ENCODE peak calls at places on chromosomes 1 and 21, in seven cellular contexts. Q is NCI-H1694 treated with DMSO at 0.1 percent for 48 hours; O is Daoy; W is activated CD4-positive, alpha-beta memory T cell treated with anti-CD3 and anti-CD28 coated beads for 36 hours; X is GM04504; R is stimulated activated CD8-positive, alpha-beta memory T cell treated with anti-CD3 and anti-CD28 coated beads, Interleukin-2, amount 100 ng/mL, for 48 hours; I is GM23248. K is an unnamed sample.

GRCh38 chr1:109399326-109399957 is 1.7 kb upstream of the SORT1 start:
- DNase-seq in O (peak), I (peak), W (no peak), Q (peak), X (peak), R (no peak), K (no peak)

GRCh38 chr1:12121212-12122000 is 45.4 kb upstream of the TNFRSF1B start:
- DNase-seq in X (peak), O (no peak), I (peak), Q (no peak), R (no peak), W (no peak), K (no peak)

GRCh38 chr1:222768592-222768991 is 31.6 kb downstream of the FAM177B start:
- DNase-seq in I (no peak), R (no peak), O (no peak), X (no peak), W (no peak), Q (no peak), K (no peak)

GRCh38 chr1:81689531-81689941 is 111.2 kb upstream of the ADGRL2 start:
- DNase-seq in Q (no peak), W (no peak), X (peak), I (peak), O (peak), R (no peak), K (no peak)

GRCh38 chr1:233675893-233676292 is 62.0 kb downstream of the KCNK1 start:
- DNase-seq in I (no peak), W (no peak), R (no peak), O (no peak), X (no peak), Q (no peak), K (no peak)

GRCh38 chr1:205505791-205506190 is 1.3 kb downstream of the CDK18 start:
- DNase-seq in I (peak), W (no peak), O (peak), R (no peak), Q (no peak), X (no peak), K (no peak)

GRCh38 chr1:199776768-199777497 is 250.6 kb upstream of the NR5A2 start:
- DNase-seq in W (no peak), O (no peak), X (no peak), I (no peak), Q (no peak), R (no peak), K (no peak)

GRCh38 chr1:203322480-203323179 is 17.3 kb downstream of the BTG2 start:
- DNase-seq in R (no peak), X (no peak), O (no peak), W (no peak), I (no peak), Q (no peak), K (no peak)

GRCh38 chr1:151147132-151147503 is 687 bp upstream of the SEMA6C start:
- DNase-seq in I (peak), R (no peak), Q (no peak), X (no peak), W (no peak), O (no peak), K (no peak)

GRCh38 chr1:172638885-172639831 is 19.7 kb upstream of the FASLG start:
- DNase-seq in X (no peak), O (peak), W (peak), I (peak), R (peak), Q (no peak), K (peak)

GRCh38 chr1:1826356-1827088 is 48.3 kb upstream of the NADK start:
- DNase-seq in I (peak), Q (no peak), R (no peak), W (no peak), O (no peak), X (no peak), K (no peak)

GRCh38 chr1:171984262-171984661 is 143.0 kb downstream of the DNM3 start:
- DNase-seq in I (peak), W (no peak), Q (no peak), R (no peak), X (no peak), O (no peak), K (peak)

GRCh38 chr1:154221815-154222081 is 993 bp downstream of the UBAP2L start:
- DNase-seq in O (peak), Q (no peak), X (no peak), I (peak), W (no peak), R (no peak), K (no peak)

GRCh38 chr1:237186733-237187132 is 144.7 kb downstream of the RYR2 start:
- DNase-seq in R (no peak), O (no peak), Q (no peak), W (no peak), X (no peak), I (no peak), K (no peak)

GRCh38 chr21:21163904-21164303 is 165.7 kb downstream of the NCAM2 start:
- DNase-seq in Q (peak), I (peak), X (peak), R (no peak), O (peak), W (peak), K (peak)

GRCh38 chr1:220673921-220674320 is 16.2 kb upstream of the C1orf115 start:
- DNase-seq in X (no peak), W (no peak), Q (no peak), R (no peak), O (no peak), I (no peak), K (no peak)

GRCh38 chr1:12371053-12371452 is 141.2 kb downstream of the VPS13D start:
- DNase-seq in R (no peak), Q (no peak), O (no peak), I (no peak), W (no peak), X (no peak), K (no peak)

GRCh38 chr1:227870375-227870774 is 54.9 kb downstream of the PRSS38 start:
- DNase-seq in Q (no peak), O (no peak), I (no peak), W (no peak), R (no peak), X (no peak), K (no peak)

GRCh38 chr1:77762072-77762476 is 2.4 kb upstream of the USP33 start:
- DNase-seq in I (peak), W (no peak), Q (no peak), O (peak), R (no peak), X (no peak), K (no peak)

GRCh38 chr1:61973100-61973837 is 221.4 kb upstream of the L1TD1 start:
- DNase-seq in R (no peak), W (no peak), O (no peak), Q (no peak), X (no peak), I (peak), K (no peak)

GRCh38 chr1:54069792-54070548 is 16.6 kb downstream of the TCEANC2 start:
- DNase-seq in R (no peak), W (no peak), X (peak), O (peak), I (peak), Q (peak), K (no peak)

GRCh38 chr1:61504840-61505239 is 220.1 kb downstream of the TM2D1 start:
- DNase-seq in R (no peak), O (peak), X (no peak), Q (no peak), W (no peak), I (peak), K (no peak)

GRCh38 chr1:38925381-38925780 is 16.2 kb downstream of the RHBDL2 start:
- DNase-seq in Q (no peak), I (no peak), W (no peak), O (no peak), R (no peak), X (no peak), K (no peak)

GRCh38 chr1:167629681-167630567 is at the start of gene RCSD1:
- DNase-seq in X (no peak), W (peak), O (peak), I (peak), Q (no peak), R (peak), K (no peak)

GRCh38 chr1:115539736-115540135 is 102.0 kb upstream of the VANGL1 start:
- DNase-seq in R (no peak), I (peak), X (no peak), O (no peak), W (no peak), Q (no peak), K (no peak)

GRCh38 chr1:180842890-180843289 is 69.8 kb upstream of the KIAA1614 start:
- DNase-seq in X (no peak), I (peak), R (no peak), W (no peak), O (no peak), Q (no peak), K (no peak)

GRCh38 chr1:109807398-109807795 is 43.7 kb upstream of the EPS8L3 start:
- DNase-seq in R (no peak), I (no peak), Q (no peak), W (no peak), X (no peak), O (no peak), K (no peak)

GRCh38 chr1:8651962-8652361 is 165.5 kb downstream of the RERE start:
- DNase-seq in X (no peak), O (no peak), W (no peak), Q (no peak), I (no peak), R (no peak), K (no peak)

GRCh38 chr1:233304489-233305102 is 9.1 kb upstream of the PCNX2 start:
- DNase-seq in O (no peak), W (no peak), I (peak), R (no peak), X (no peak), Q (peak), K (no peak)

GRCh38 chr1:160954158-160955104 is at the start of gene ITLN2:
- DNase-seq in Q (peak), O (peak), I (peak), R (peak), X (peak), W (peak), K (peak)

GRCh38 chr1:77473690-77474089 is 191.9 kb downstream of the AK5 start:
- DNase-seq in R (no peak), O (peak), I (peak), X (peak), Q (no peak), W (no peak), K (no peak)

GRCh38 chr1:223214272-223214807 is 71.3 kb upstream of the TLR5 start:
- DNase-seq in I (no peak), Q (no peak), W (no peak), O (no peak), R (no peak), X (no peak), K (no peak)

GRCh38 chr1:110319332-110320167 is 19.6 kb upstream of the RBM15 start:
- DNase-seq in I (no peak), O (peak), R (no peak), X (no peak), W (no peak), Q (no peak), K (peak)

GRCh38 chr1:24070821-24071393 is 41.0 kb downstream of the MYOM3 start:
- DNase-seq in I (peak), O (peak), X (peak), R (peak), Q (peak), W (peak), K (peak)

K was measured in Peyer's patch.